ENCODE peak calls at places on chromosomes 2 and 18, in six cellular contexts. B, X, I, G, P and L are unnamed samples.

GRCh38 chr2:230269715-230270114 is 44.2 kb downstream of the SP140 start:
- DNase-seq in I (no peak), B (no peak), G (no peak), X (no peak), P (no peak), L (no peak)

GRCh38 chr2:201890447-201890846 is 84.1 kb downstream of the CDK15 start:
- DNase-seq in B (no peak), X (no peak), I (peak), G (no peak), P (no peak), L (no peak)

GRCh38 chr18:75070235-75070624 is 138.7 kb downstream of the PTGR3 start:
- DNase-seq in X (no peak), B (no peak), P (no peak), I (no peak), G (no peak), L (no peak)

GRCh38 chr2:165536861-165537499 is 67.5 kb downstream of the CSRNP3 start:
- DNase-seq in X (no peak), G (no peak), P (no peak), I (no peak), B (no peak), L (no peak)

GRCh38 chr2:229133155-229133772 is 137.8 kb downstream of the PID1 start:
- DNase-seq in P (no peak), G (peak), I (peak), B (peak), X (no peak), L (peak)

GRCh38 chr2:1816414-1816911 is 72.1 kb upstream of the PXDN start:
- DNase-seq in X (no peak), G (no peak), B (peak), P (no peak), I (peak), L (no peak)

GRCh38 chr2:11698009-11698922 is 28.3 kb upstream of the NTSR2 start:
- DNase-seq in G (no peak), I (peak), B (peak), P (no peak), X (no peak), L (peak)

GRCh38 chr2:111106720-111107119 is 14.0 kb upstream of the BCL2L11 start:
- DNase-seq in I (no peak), B (no peak), P (no peak), G (no peak), X (no peak), L (no peak)

GRCh38 chr2:6054394-6054732 is 362.2 kb downstream of the SOX11 start:
- DNase-seq in G (no peak), X (no peak), B (no peak), I (no peak), P (no peak), L (no peak)

GRCh38 chr2:86238354-86238753 is 39.1 kb downstream of the MRPL35 start:
- DNase-seq in B (no peak), I (no peak), P (peak), G (no peak), X (no peak), L (no peak)

GRCh38 chr2:37274354-37274965 is 43.0 kb downstream of the NDUFAF7 start:
- DNase-seq in G (no peak), B (no peak), X (no peak), I (no peak), P (no peak), L (no peak)

GRCh38 chr18:59605633-59606192 is 91.5 kb downstream of the CCBE1 start:
- DNase-seq in B (no peak), X (no peak), P (no peak), G (no peak), I (peak), L (no peak)

GRCh38 chr2:83370419-83370762 is 1088.7 kb downstream of the SUCLG1 start:
- DNase-seq in X (no peak), G (no peak), I (no peak), B (no peak), P (no peak), L (no peak)

GRCh38 chr18:12520442-12520992 is 112.8 kb downstream of the PRELID3A start:
- DNase-seq in P (no peak), X (no peak), G (no peak), I (peak), B (no peak), L (no peak)

GRCh38 chr2:2174956-2175355 is 156.1 kb downstream of the MYT1L start:
- DNase-seq in P (no peak), B (no peak), X (no peak), I (no peak), G (no peak), L (no peak)

GRCh38 chr2:33190393-33190937 is 243.7 kb downstream of the LTBP1 start:
- DNase-seq in I (peak), G (no peak), X (no peak), B (no peak), P (no peak), L (no peak)

DNA sequence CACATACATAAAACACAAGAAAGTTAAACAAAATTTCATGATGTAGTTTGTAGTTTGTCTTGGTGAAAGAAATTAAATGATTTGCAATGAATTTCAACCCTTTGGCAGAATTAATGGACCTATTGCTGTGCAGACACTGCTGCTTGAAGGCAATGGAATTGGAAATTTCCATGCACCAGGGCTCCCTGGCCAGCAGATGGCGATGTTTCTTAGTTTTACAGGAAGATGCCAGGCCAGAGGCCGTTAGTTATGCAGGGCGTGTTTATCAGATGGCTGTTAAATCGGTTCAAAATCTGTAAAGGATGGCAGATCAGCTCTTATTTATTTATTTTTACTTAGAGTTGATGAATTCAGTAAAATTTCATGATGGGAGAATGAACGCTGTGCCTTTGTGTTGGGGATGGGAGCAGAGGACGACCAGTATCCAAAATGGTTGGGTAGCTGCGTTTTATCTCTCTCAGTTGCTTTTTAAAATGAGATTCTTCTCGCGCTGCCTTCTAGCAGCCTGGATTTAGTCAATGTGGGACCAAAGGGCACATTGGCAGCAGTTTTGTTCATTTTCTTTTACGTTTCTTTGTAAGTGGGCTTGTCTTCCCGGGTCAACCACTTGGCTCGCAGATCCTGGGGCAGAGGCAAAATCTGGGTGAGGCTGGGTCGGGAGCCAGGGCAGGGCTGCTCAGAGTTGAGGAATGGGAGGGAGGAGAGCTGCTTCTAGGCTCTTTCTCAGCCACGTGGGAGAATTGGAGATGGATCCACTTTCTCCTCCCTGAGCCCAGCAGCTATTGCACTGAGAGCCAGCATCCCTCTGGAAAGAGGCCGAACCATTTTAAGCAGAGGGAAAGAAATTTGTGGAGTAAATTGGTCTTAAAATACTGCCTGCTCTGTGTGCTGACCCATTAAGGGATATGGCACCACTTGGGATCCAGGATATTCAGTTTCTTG is 344.0 kb downstream of the PIK3C3 start:
- DNase-seq in X (peak), B (peak), I (peak), P (peak), G (peak), L (peak)
- H3K4me3 ChIP-seq in X (peak), B (no peak), I (no peak), P (no peak), G (no peak), L (no peak)

DNA sequence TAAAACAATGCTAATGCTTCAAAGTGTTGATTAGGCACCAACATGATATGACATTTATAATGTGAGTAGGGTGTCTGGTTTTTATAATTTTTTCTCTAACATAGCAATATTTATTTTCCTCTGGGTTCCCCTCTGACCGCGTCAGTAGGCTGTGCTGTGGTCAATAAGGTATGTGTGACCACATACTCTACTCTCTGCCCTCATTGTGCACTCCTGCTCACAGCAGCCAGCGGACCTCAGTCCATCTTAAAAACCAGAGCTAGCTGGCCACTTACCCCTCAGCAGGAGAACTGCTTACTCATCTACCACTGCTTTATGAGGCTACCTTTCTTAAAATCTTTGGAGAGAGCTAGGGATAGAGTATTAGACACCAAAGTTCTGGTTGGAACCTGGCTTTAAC is 176.3 kb downstream of the INSIG2 start:
- DNase-seq in P (no peak), G (no peak), X (no peak), I (peak), B (no peak), L (no peak)
- TF ChIP-seq CTCF in P (no peak), G (no peak), X (no peak), I (no peak), B (no peak), L (no peak)

DNA sequence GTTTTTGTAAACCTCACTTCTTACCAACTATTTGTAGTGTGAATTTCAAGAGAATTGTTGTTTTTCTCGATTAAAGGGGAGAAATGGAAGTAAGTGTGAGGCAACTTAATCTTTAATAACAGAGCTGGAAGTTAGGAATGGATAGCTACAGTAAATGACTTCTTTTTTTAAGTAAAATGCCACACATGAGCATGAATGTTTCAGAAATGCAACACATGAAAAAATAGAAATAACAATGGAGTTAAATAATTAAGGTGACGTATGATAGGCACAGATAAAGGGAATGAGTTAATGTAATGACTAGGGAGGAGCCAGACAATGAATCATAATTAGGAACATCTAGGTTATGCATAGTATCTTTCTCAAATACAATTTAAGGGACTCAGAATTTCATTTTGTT is 3.4 kb downstream of the REL start:
- DNase-seq in P (no peak), B (no peak), X (no peak), I (peak), G (no peak), L (no peak)
- H3K4me3 ChIP-seq in P (no peak), B (no peak), X (no peak), I (no peak), G (no peak), L (no peak)

GRCh38 chr2:171541202-171541884 is 19.1 kb downstream of the CYBRD1 start:
- DNase-seq in G (no peak), X (no peak), P (no peak), I (no peak), B (no peak), L (no peak)
- TF ChIP-seq CTCF in G (no peak), X (peak), P (no peak), I (peak), B (no peak), L (peak)